ENCODE peak calls at places on chromosomes 12 and 14, in five cellular contexts. W is astrocyte of the spinal cord, U is OCI-LY7, M is omental fat pad, Q is hepatocyte. H is an unnamed sample.

GRCh38 chr12:15163001-15163400 is 58.2 kb downstream of the RERG start:
- DNase-seq in U (no peak), W (no peak), Q (no peak), M (no peak), H (no peak)

GRCh38 chr12:124727244-124727673 is 136.4 kb downstream of the SCARB1 start:
- DNase-seq in Q (no peak), M (no peak), U (no peak), W (no peak), H (no peak)

GRCh38 chr12:69534389-69534822 is 50.9 kb upstream of the CCT2 start:
- DNase-seq in Q (peak; percentile 89), W (peak; percentile 99), M (peak; percentile 26), U (no peak), H (peak; percentile 28)

GRCh38 chr12:29148958-29149690 is at the start of gene FAR2:
- DNase-seq in W (peak; percentile 52), U (no peak), M (no peak), Q (peak; percentile 63), H (peak; percentile 54)

GRCh38 chr14:59282366-59282765 is 93.9 kb downstream of the DAAM1 start:
- DNase-seq in U (no peak), W (no peak), M (no peak), Q (no peak), H (no peak)

GRCh38 chr12:131844140-131844539 is 15.9 kb downstream of the MMP17 start:
- DNase-seq in M (no peak), U (no peak), Q (no peak), W (no peak), H (no peak)

GRCh38 chr14:55160989-55161388 is 30.4 kb downstream of the DLGAP5 start:
- DNase-seq in W (peak; percentile 64), M (no peak), Q (peak; percentile 38), U (peak; percentile 34), H (peak; percentile 40)

GRCh38 chr14:85466678-85467077 is 63.3 kb upstream of the FLRT2 start:
- DNase-seq in Q (no peak), M (no peak), W (no peak), U (no peak), H (no peak)

GRCh38 chr12:111034911-111035577 is 114.7 kb upstream of the MYL2 start:
- DNase-seq in M (no peak), W (no peak), U (no peak), Q (no peak), H (no peak)

GRCh38 chr14:67004521-67004920 is 184.7 kb upstream of the GARIN2 start:
- DNase-seq in W (no peak), M (no peak), Q (no peak), U (no peak), H (no peak)

GRCh38 chr12:25200703-25201102 is 5.7 kb downstream of the ETFRF1 start:
- DNase-seq in M (no peak), Q (no peak), W (peak; percentile 51), U (no peak), H (no peak)

GRCh38 chr12:42564540-42564939 is 25.0 kb downstream of the PRICKLE1 start:
- DNase-seq in W (peak; percentile 53), M (no peak), U (no peak), Q (no peak), H (no peak)

GRCh38 chr12:21451529-21451928 is 14.1 kb downstream of the PYROXD1 start:
- DNase-seq in Q (no peak), U (no peak), M (no peak), W (peak; percentile 56), H (no peak)

GRCh38 chr12:21697829-21698630 is 40.4 kb upstream of the LDHB start:
- DNase-seq in Q (peak; percentile 28), U (peak; percentile 30), M (no peak), W (peak; percentile 41), H (no peak)

GRCh38 chr14:88078525-88078924 is 73.6 kb downstream of the GPR65 start:
- DNase-seq in M (no peak), W (no peak), U (no peak), Q (no peak), H (no peak)

GRCh38 chr12:119229837-119230236 is 51.1 kb downstream of the HSPB8 start:
- DNase-seq in Q (peak; percentile 69), W (peak; percentile 6), M (no peak), U (peak; percentile 51), H (peak; percentile 28)

GRCh38 chr12:103809154-103809553 is 31.9 kb downstream of the NT5DC3 start:
- DNase-seq in Q (no peak), M (no peak), U (no peak), W (no peak), H (no peak)

GRCh38 chr14:21440857-21441256 is 15.1 kb downstream of the CHD8 start:
- DNase-seq in W (no peak), M (no peak), U (no peak), Q (no peak), H (no peak)

GRCh38 chr12:11731455-11731854 is 82.0 kb downstream of the ETV6 start:
- DNase-seq in U (no peak), W (peak; percentile 72), Q (no peak), M (no peak), H (no peak)

GRCh38 chr12:60805340-60805739 is 1209.5 kb downstream of the SLC16A7 start:
- DNase-seq in U (no peak), M (no peak), W (no peak), Q (no peak), H (no peak)

GRCh38 chr14:103382375-103382774 is 2.8 kb upstream of the MARK3 start:
- DNase-seq in M (no peak), W (no peak), Q (peak; percentile 60), U (no peak), H (no peak)

GRCh38 chr14:103386632-103387329 is 1.6 kb downstream of the MARK3 start:
- DNase-seq in W (peak; percentile 33), U (peak; percentile 19), Q (no peak), M (no peak), H (no peak)

GRCh38 chr14:103385994-103386491 is 828 bp downstream of the MARK3 start:
- DNase-seq in U (peak; percentile 50), Q (peak; percentile 49), W (peak; percentile 26), M (no peak), H (no peak)

GRCh38 chr14:103384450-103385152 is 614 bp upstream of the MARK3 start:
- DNase-seq in W (no peak), Q (no peak), U (no peak), M (no peak), H (no peak)

GRCh38 chr14:103385153-103385993 is at the start of gene MARK3:
- DNase-seq in Q (peak; percentile 99), W (peak; percentile 98), M (peak; percentile 93), U (peak; percentile 98), H (peak; percentile 98)
- TF ChIP-seq CTCF in Q (peak; percentile 17), W (peak; percentile 11), M (no peak), U (peak; percentile 50), H (peak; percentile 21)

GRCh38 chr14:39102969-39103957 is at the start of gene SEC23A:
- DNase-seq in U (peak; percentile 91), M (peak; percentile 82), Q (peak; percentile 95), W (peak; percentile 87), H (peak; percentile 91)
- TF ChIP-seq CTCF in U (peak; percentile 33), M (no peak), Q (no peak), W (no peak), H (peak; percentile 15)

GRCh38 chr14:45698462-45699134 is 445.6 kb upstream of the MIS18BP1 start:
- DNase-seq in W (no peak), U (no peak), Q (peak; percentile 60), M (no peak), H (no peak)

DNA sequence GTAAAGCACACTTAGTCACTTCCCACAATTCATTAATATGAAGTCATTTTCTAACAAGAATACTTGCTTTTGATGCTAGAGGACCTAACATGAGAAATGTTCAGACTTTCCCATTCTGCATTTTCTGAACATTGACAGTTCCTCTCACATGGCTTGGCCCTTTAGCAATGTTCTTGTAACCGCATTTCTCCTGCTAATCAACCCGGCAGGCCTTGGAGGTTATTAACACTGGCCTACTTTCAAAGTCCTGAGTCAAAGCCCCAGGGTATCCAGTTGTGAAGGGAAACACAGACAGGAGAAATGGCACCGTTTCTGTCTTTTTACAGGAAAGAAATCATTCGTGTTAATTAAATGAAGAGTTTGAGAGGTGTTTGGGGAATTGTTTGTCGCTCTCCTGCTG is 446.4 kb upstream of the MIS18BP1 start:
- DNase-seq in U (no peak), M (no peak), W (peak; percentile 47), Q (no peak), H (no peak)
- TF ChIP-seq CTCF in U (no peak), M (no peak), W (no peak), Q (no peak), H (no peak)

DNA sequence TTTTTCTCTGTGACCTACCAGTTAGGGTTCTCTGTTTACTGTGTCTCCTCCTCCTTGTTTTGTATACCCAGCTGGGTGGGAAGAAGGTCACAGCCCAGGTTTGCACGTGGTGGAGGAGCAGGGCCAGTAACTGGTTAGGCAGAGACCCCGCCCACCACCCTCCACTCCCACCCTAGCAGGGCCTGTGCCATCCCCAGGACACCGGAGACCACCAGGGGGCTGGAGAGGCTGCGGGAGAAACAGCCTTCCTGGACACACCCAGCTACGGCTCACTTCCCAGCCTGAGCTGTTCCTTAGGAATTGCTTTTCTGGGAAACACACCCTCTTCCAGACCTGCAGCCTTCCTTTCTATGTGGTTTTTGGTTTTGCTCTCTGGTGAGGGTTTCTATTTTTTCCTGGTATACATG is 21.1 kb downstream of the BDKRB2 start:
- DNase-seq in W (no peak), M (no peak), Q (peak; percentile 61), U (no peak), H (no peak)
- TF ChIP-seq CTCF in W (peak; percentile 15), M (peak; percentile 38), Q (peak; percentile 32), U (no peak), H (no peak)